ENCODE peak calls at places on chromosomes 13 and 19, in five cellular contexts. B is T-helper 9 cell, Q is AG20443, O is progenitor cell of endocrine pancreas, L is Daoy. J is an unnamed sample.

GRCh38 chr19:1363599-1363998 is 20.1 kb upstream of the NDUFS7 start:
- DNase-seq in B (no peak), Q (no peak), O (no peak), L (no peak), J (no peak)

GRCh38 chr19:38656171-38656981 is 8.9 kb downstream of the ACTN4 start:
- DNase-seq in B (no peak), Q (no peak), O (no peak), L (peak; percentile 37), J (no peak)

GRCh38 chr13:60351326-60351725 is 45.7 kb upstream of the TDRD3 start:
- DNase-seq in B (no peak), Q (peak; percentile 48), O (no peak), L (peak; percentile 40), J (no peak)

GRCh38 chr19:1567116-1567847 is 843 bp downstream of the MEX3D start:
- DNase-seq in B (no peak), Q (peak; percentile 76), O (no peak), L (peak; percentile 51), J (peak; percentile 50)

GRCh38 chr13:53460776-53461175 is 432.2 kb downstream of the OLFM4 start:
- DNase-seq in B (no peak), Q (no peak), O (no peak), L (no peak), J (no peak)

GRCh38 chr19:10915511-10916091 is 12.8 kb downstream of the YIPF2 start:
- DNase-seq in B (no peak), Q (peak; percentile 96), O (no peak), L (peak; percentile 92), J (no peak)

GRCh38 chr19:4744451-4745170 is 21.0 kb upstream of the DPP9 start:
- DNase-seq in B (no peak), Q (peak; percentile 92), O (no peak), L (peak; percentile 83), J (no peak)

GRCh38 chr13:110418944-110419343 is 111.9 kb downstream of the COL4A2 start:
- DNase-seq in B (no peak), Q (no peak), O (no peak), L (no peak), J (no peak)

GRCh38 chr19:18379803-18380747 is 5.9 kb upstream of the GDF15 start:
- DNase-seq in B (no peak), Q (peak; percentile 94), O (peak; percentile 23), L (peak; percentile 89), J (peak; percentile 98)

GRCh38 chr13:19993024-19993423 is 34.5 kb downstream of the ZMYM2 start:
- DNase-seq in B (no peak), Q (no peak), O (no peak), L (no peak), J (no peak)

GRCh38 chr19:34489175-34489574 is 7.6 kb downstream of the WTIP start:
- DNase-seq in B (no peak), Q (no peak), O (no peak), L (no peak), J (no peak)

GRCh38 chr13:98546402-98546801 is 30.5 kb downstream of the STK24 start:
- DNase-seq in B (no peak), Q (no peak), O (no peak), L (no peak), J (no peak)

GRCh38 chr13:90154311-90154960 is 1193.1 kb upstream of the MIR17HG start:
- DNase-seq in B (no peak), Q (no peak), O (no peak), L (no peak), J (no peak)

GRCh38 chr19:17832443-17833208 is 11.3 kb upstream of the INSL3 start:
- DNase-seq in B (no peak), Q (no peak), O (no peak), L (no peak), J (no peak)

GRCh38 chr13:61277088-61277487 is 138.6 kb downstream of the PCDH20 start:
- DNase-seq in B (no peak), Q (no peak), O (no peak), L (no peak), J (no peak)

GRCh38 chr19:277581-278165 is 13.5 kb downstream of the PLPP2 start:
- DNase-seq in B (no peak), Q (peak; percentile 34), O (no peak), L (no peak), J (no peak)

GRCh38 chr13:75368167-75368566 is 113.8 kb downstream of the TBC1D4 start:
- DNase-seq in B (no peak), Q (peak; percentile 14), O (no peak), L (peak; percentile 77), J (no peak)

GRCh38 chr19:38733493-38734175 is 10.6 kb downstream of the CAPN12 start:
- DNase-seq in B (no peak), Q (no peak), O (no peak), L (peak; percentile 51), J (peak; percentile 51)

GRCh38 chr19:16143399-16144215 is at the start of gene HSH2D:
- DNase-seq in B (peak; percentile 66), Q (no peak), O (no peak), L (no peak), J (peak; percentile 81)

GRCh38 chr13:112457485-112457884 is 81.3 kb downstream of the SPACA7 start:
- DNase-seq in B (no peak), Q (no peak), O (no peak), L (no peak), J (no peak)

GRCh38 chr19:1063909-1064660 is 2.9 kb upstream of the ARHGAP45 start:
- DNase-seq in B (no peak), Q (no peak), O (no peak), L (no peak), J (peak; percentile 23)

J was measured in right lobe of liver.